ENCODE peak calls at places on chromosomes 11 and 22, in six cellular contexts. I is tibial nerve; P is fibroblast of lung; E is GM23338; D is GM10248; Y is CD4-positive, alpha-beta T cell. B is an unnamed sample.

GRCh38 chr11:134044514-134045284 is 24.2 kb upstream of the JAM3 start:
- DNase-seq in I (no peak), P (no peak), E (no peak), D (no peak), Y (no peak), B (no peak)

GRCh38 chr22:38220163-38220562 is 18.4 kb downstream of the MAFF start:
- DNase-seq in I (no peak), P (no peak), E (no peak), D (no peak), Y (no peak), B (no peak)

GRCh38 chr11:67303989-67304411 is 670 bp downstream of the SSH3 start:
- DNase-seq in I (no peak), P (peak), E (peak), D (no peak), Y (no peak), B (peak)

GRCh38 chr22:38017272-38017920 is 33.0 kb upstream of the SOX10 start:
- DNase-seq in I (peak), P (peak), E (no peak), D (no peak), Y (no peak), B (peak)

GRCh38 chr11:65781152-65781961 is 581 bp upstream of the AP5B1 start:
- DNase-seq in I (no peak), P (no peak), E (peak), D (no peak), Y (no peak), B (no peak)

GRCh38 chr11:57491371-57492061 is 24.0 kb downstream of the SLC43A1 start:
- DNase-seq in I (no peak), P (no peak), E (peak), D (peak), Y (peak), B (peak)

GRCh38 chr11:34774604-34775003 is 141.6 kb downstream of the APIP start:
- DNase-seq in I (no peak), P (no peak), E (no peak), D (no peak), Y (no peak), B (no peak)

GRCh38 chr11:96194571-96194970 is 148.4 kb downstream of the MAML2 start:
- DNase-seq in I (no peak), P (no peak), E (no peak), D (no peak), Y (no peak), B (no peak)

GRCh38 chr11:88487646-88488045 is 150.1 kb upstream of the CTSC start:
- DNase-seq in I (no peak), P (no peak), E (no peak), D (no peak), Y (no peak), B (no peak)

GRCh38 chr22:19203839-19204238 is 25.3 kb upstream of the SLC25A1 start:
- DNase-seq in I (no peak), P (no peak), E (no peak), D (no peak), Y (no peak), B (no peak)

GRCh38 chr11:28461846-28462245 is 353.7 kb downstream of the METTL15 start:
- DNase-seq in I (no peak), P (no peak), E (no peak), D (no peak), Y (no peak), B (no peak)

GRCh38 chr11:115141715-115142114 is 362.5 kb downstream of the CADM1 start:
- DNase-seq in I (no peak), P (no peak), E (no peak), D (no peak), Y (no peak), B (no peak)

GRCh38 chr11:92556435-92556834 is 331.8 kb downstream of the FAT3 start:
- DNase-seq in I (no peak), P (peak), E (peak), D (no peak), Y (no peak), B (no peak)

GRCh38 chr11:64246874-64247728 is at the start of gene PPP1R14B:
- DNase-seq in I (peak), P (peak), E (peak), D (peak), Y (peak), B (peak)

GRCh38 chr11:19241260-19242183 is 777 bp upstream of the E2F8 start:
- DNase-seq in I (no peak), P (no peak), E (peak), D (peak), Y (no peak), B (peak)

GRCh38 chr22:36352775-36353507 is 34.8 kb downstream of the MYH9 start:
- DNase-seq in I (peak), P (peak), E (peak), D (no peak), Y (peak), B (peak)

GRCh38 chr22:48824673-48825651 is 1002.7 kb downstream of the BRD1 start:
- DNase-seq in I (no peak), P (peak), E (no peak), D (no peak), Y (no peak), B (peak)

GRCh38 chr11:68300076-68300830 is 12.1 kb upstream of the LRP5 start:
- DNase-seq in I (no peak), P (no peak), E (no peak), D (no peak), Y (no peak), B (no peak)

GRCh38 chr11:126282361-126282741 is 542 bp upstream of the TIRAP start:
- DNase-seq in I (no peak), P (peak), E (peak), D (no peak), Y (peak), B (peak)

GRCh38 chr11:43986327-43986726 is 43.9 kb downstream of the C11orf96 start:
- DNase-seq in I (no peak), P (no peak), E (no peak), D (no peak), Y (no peak), B (no peak)

GRCh38 chr11:43989162-43989961 is 46.9 kb downstream of the C11orf96 start:
- DNase-seq in I (peak), P (no peak), E (peak), D (no peak), Y (no peak), B (no peak)

GRCh38 chr11:43987384-43988039 is 45.1 kb downstream of the C11orf96 start:
- DNase-seq in I (peak), P (peak), E (no peak), D (no peak), Y (no peak), B (no peak)

GRCh38 chr11:43986881-43987280 is 44.4 kb downstream of the C11orf96 start:
- DNase-seq in I (no peak), P (no peak), E (no peak), D (no peak), Y (no peak), B (no peak)

DNA sequence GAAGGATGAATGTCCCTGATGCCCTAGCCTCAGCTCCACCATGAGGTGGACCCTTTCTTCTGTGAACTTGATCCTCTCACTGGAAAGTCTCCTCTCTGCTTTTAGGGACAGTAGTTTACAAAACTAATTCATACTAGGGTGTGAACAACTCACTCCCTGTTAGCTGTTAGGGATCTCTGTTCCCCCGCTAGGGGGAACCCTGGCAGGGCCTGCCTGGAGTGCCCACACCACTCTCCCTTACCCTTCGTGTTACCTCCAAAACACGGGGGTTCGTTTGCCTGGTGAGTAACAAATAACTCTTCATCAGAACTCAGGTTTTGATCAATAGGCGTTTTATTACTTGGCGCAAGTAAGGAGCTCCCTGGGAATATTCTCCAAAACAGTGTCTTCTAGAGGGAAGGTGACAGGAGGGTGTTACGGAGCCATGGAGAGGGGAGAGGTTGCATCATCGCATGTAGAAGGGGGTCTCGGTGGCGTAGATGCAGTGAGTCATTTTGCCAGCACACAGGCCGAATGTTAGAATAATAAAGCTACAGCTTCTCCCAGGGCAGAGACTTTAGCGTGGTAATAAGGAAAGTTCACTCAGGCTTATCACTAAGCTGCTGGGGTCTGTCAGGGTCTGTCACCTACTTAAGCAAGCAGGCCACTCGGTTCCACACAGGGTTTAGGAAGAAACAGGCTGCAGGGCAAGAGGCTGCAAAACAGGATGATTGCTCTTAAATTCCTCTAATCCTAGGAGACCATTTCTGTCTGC is 45.8 kb downstream of the C11orf96 start:
- DNase-seq in I (no peak), P (peak), E (no peak), D (no peak), Y (no peak), B (no peak)
- TF ChIP-seq CTCF in I (no peak), P (peak), E (peak), D (no peak), Y (no peak), B (no peak)

GRCh38 chr11:44565008-44565745 is at the start of gene CD82:
- DNase-seq in I (peak), P (peak), E (peak), D (peak), Y (peak), B (peak)
- TF ChIP-seq CTCF in I (peak), P (no peak), E (no peak), D (no peak), Y (peak), B (peak)

GRCh38 chr11:75768112-75768908 is at the start of gene DGAT2:
- DNase-seq in I (peak), P (peak), E (peak), D (peak), Y (peak), B (peak)
- TF ChIP-seq CTCF in I (peak), P (peak), E (peak), D (peak), Y (no peak), B (no peak)

GRCh38 chr11:1765871-1766718 is 2.4 kb upstream of the CTSD start:
- DNase-seq in I (no peak), P (no peak), E (peak), D (no peak), Y (no peak), B (peak)
- TF ChIP-seq CTCF in I (no peak), P (no peak), E (peak), D (no peak), Y (no peak), B (no peak)

DNA sequence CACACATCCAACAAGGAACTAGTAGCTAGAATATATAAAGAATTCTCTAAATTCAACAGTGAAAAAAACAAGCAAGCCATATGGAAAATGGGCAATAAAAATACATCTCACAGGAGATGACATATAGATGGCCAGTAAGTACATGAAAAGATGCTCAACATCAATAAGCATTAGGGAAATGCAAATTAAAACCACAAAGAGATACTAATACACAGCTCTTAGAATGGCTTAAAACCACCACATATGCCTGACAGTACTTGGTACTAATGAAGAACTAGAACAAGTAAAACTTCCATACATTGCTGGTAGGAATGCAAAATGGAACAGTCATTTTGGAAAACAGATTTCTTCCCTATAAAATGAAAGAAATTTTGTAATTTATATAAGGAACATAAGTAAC is 71.6 kb upstream of the GAB2 start:
- DNase-seq in I (no peak), P (no peak), E (no peak), D (no peak), Y (no peak), B (no peak)
- TF ChIP-seq CTCF in I (no peak), P (no peak), E (no peak), D (no peak), Y (no peak), B (no peak)

GRCh38 chr11:70790671-70791300 is 392.5 kb downstream of the CTTN start:
- DNase-seq in I (no peak), P (no peak), E (peak), D (no peak), Y (no peak), B (no peak)
- TF ChIP-seq CTCF in I (no peak), P (no peak), E (peak), D (no peak), Y (no peak), B (no peak)

DNA sequence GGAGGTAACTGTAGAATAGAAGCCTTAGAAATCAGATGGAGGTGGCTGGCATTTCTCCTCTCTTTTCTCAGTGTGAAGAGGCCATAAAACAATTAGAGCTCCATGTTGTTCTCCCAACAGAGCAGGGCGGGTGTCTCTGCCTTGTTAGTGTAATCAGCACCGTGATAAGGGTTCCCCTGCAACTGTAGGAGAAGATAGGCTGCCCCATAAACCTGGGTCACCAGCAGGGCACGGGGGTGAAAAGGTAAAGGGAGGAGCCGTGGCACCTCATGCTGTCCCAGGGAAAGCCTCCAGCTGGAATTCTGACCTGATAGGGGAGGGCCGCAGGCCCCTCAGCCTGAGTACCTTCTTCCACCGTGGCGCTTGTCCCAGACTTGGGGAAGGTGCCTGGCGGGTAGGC is 68.7 kb downstream of the ISX start:
- DNase-seq in I (no peak), P (no peak), E (no peak), D (no peak), Y (no peak), B (no peak)
- TF ChIP-seq CTCF in I (no peak), P (no peak), E (no peak), D (no peak), Y (no peak), B (no peak)

DNA sequence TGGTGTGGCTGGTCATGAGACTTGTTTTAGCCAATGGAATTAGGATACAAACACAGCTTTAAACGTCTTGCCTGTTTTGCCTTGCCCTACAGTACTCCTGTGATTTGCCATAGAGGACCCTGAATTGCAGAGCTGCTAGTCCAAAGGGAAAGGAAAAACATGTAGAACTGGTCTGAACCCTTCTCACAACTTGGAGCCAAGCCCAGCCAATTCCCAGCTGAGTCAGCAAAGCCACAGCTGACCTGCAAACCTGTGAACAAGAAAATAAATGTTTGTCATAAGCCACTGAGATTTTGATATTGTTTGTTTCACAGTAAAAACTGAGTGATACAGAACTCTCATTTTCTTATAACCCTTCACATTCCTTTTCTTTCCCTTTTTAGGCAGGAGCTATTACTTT is 360.5 kb upstream of the API5 start:
- DNase-seq in I (no peak), P (no peak), E (no peak), D (no peak), Y (no peak), B (no peak)
- TF ChIP-seq CTCF in I (no peak), P (no peak), E (no peak), D (no peak), Y (no peak), B (no peak)

GRCh38 chr11:1652778-1653540 is 23.4 kb downstream of the KRTAP5-5 start:
- DNase-seq in I (peak), P (peak), E (peak), D (peak), Y (peak), B (peak)
- TF ChIP-seq CTCF in I (peak), P (peak), E (peak), D (peak), Y (peak), B (peak)

B was measured in activated CD8-positive, alpha-beta T cell treated with anti-CD3 and anti-CD28 coated beads for 36 hours.